ENCODE peak calls at places on chromosomes 2 and 18, in eight cellular contexts. A is stimulated activated CD4-positive, alpha-beta T cell treated with anti-CD3 and anti-CD28 coated beads, Interleukin-15, amount 100 ng/mL, for 24 hours; V is heart left ventricle; O is Ammon's horn; X is astrocyte of the spinal cord; Q is fibroblast of lung; E is hepatic stellate cell; G is SW480. S is an unnamed sample.

GRCh38 chr2:77228379-77228778 is 293.8 kb downstream of the LRRTM4 start:
- DNase-seq in A (no peak), V (no peak), O (no peak), X (peak), Q (peak), E (no peak), G (no peak), S (no peak)

GRCh38 chr2:172330060-172330671 is 97.2 kb upstream of the ITGA6 start:
- DNase-seq in A (no peak), V (no peak), O (no peak), X (no peak), Q (no peak), E (no peak), G (peak), S (no peak)

GRCh38 chr2:37378411-37378810 is 34.0 kb downstream of the QPCT start:
- DNase-seq in A (no peak), V (no peak), O (no peak), X (peak), Q (peak), E (peak), G (peak), S (peak)

GRCh38 chr2:54969940-54970338 is 80.3 kb downstream of the RTN4 start:
- DNase-seq in A (no peak), V (no peak), O (no peak), X (no peak), Q (no peak), E (no peak), G (no peak), S (no peak)

GRCh38 chr2:207630491-207630890 is 5.3 kb upstream of the METTL21A start:
- DNase-seq in A (no peak), V (no peak), O (no peak), X (no peak), Q (no peak), E (no peak), G (no peak), S (no peak)

GRCh38 chr2:176109226-176109954 is 2.3 kb downstream of the HOXD11 start:
- DNase-seq in A (no peak), V (no peak), O (no peak), X (no peak), Q (no peak), E (no peak), G (no peak), S (no peak)

GRCh38 chr2:158686166-158686792 is 108.8 kb upstream of the DAPL1 start:
- DNase-seq in A (no peak), V (peak), O (peak), X (no peak), Q (peak), E (no peak), G (no peak), S (no peak)

GRCh38 chr2:201467666-201468065 is 16.1 kb downstream of the STRADB start:
- DNase-seq in A (no peak), V (no peak), O (no peak), X (peak), Q (no peak), E (no peak), G (no peak), S (no peak)

GRCh38 chr2:230254152-230254881 is 28.8 kb downstream of the SP140 start:
- DNase-seq in A (peak), V (no peak), O (no peak), X (no peak), Q (no peak), E (no peak), G (peak), S (no peak)

GRCh38 chr2:122273785-122274419 is 518.5 kb downstream of the TSN start:
- DNase-seq in A (no peak), V (no peak), O (no peak), X (no peak), Q (peak), E (no peak), G (no peak), S (no peak)

GRCh38 chr2:197079832-197080555 is 153.5 kb upstream of the PGAP1 start:
- DNase-seq in A (no peak), V (peak), O (no peak), X (peak), Q (peak), E (no peak), G (no peak), S (no peak)

GRCh38 chr2:169928463-169928864 is 101.2 kb downstream of the UBR3 start:
- DNase-seq in A (no peak), V (no peak), O (peak), X (peak), Q (peak), E (no peak), G (peak), S (peak)

GRCh38 chr2:1916881-1917280 is 172.6 kb upstream of the PXDN start:
- DNase-seq in A (no peak), V (no peak), O (no peak), X (no peak), Q (no peak), E (no peak), G (no peak), S (no peak)

GRCh38 chr2:100767810-100768806 is 51.8 kb upstream of the NPAS2 start:
- DNase-seq in A (no peak), V (no peak), O (no peak), X (no peak), Q (no peak), E (no peak), G (no peak), S (no peak)

GRCh38 chr2:191626497-191627151 is 51.3 kb upstream of the NABP1 start:
- DNase-seq in A (no peak), V (no peak), O (peak), X (peak), Q (peak), E (no peak), G (no peak), S (no peak)

GRCh38 chr2:171287606-171288005 is 126.9 kb upstream of the TLK1 start:
- DNase-seq in A (no peak), V (no peak), O (no peak), X (no peak), Q (no peak), E (no peak), G (no peak), S (no peak)

GRCh38 chr18:55465313-55465712 is 122.7 kb downstream of the TCF4 start:
- DNase-seq in A (no peak), V (no peak), O (no peak), X (no peak), Q (no peak), E (no peak), G (no peak), S (no peak)

GRCh38 chr2:225173909-225174308 is 131.6 kb upstream of the DOCK10 start:
- DNase-seq in A (no peak), V (no peak), O (no peak), X (no peak), Q (no peak), E (no peak), G (no peak), S (no peak)

GRCh38 chr18:31581498-31582197 is 10.0 kb upstream of the TTR start:
- DNase-seq in A (no peak), V (no peak), O (no peak), X (peak), Q (peak), E (no peak), G (no peak), S (peak)

GRCh38 chr18:32711862-32712261 is 61.0 kb downstream of the KLHL14 start:
- DNase-seq in A (no peak), V (no peak), O (no peak), X (no peak), Q (no peak), E (no peak), G (no peak), S (no peak)

GRCh38 chr2:73260338-73260984 is 23.8 kb downstream of the FBXO41 start:
- DNase-seq in A (peak), V (peak), O (peak), X (peak), Q (peak), E (peak), G (peak), S (no peak)

GRCh38 chr2:207632575-207633492 is 7.6 kb upstream of the METTL21A start:
- DNase-seq in A (peak), V (no peak), O (no peak), X (no peak), Q (peak), E (peak), G (peak), S (no peak)

GRCh38 chr2:209960676-209961630 is 41.5 kb upstream of the RPE start:
- DNase-seq in A (peak), V (peak), O (peak), X (peak), Q (peak), E (peak), G (peak), S (peak)

GRCh38 chr2:6492573-6492972 is 373.1 kb downstream of the CMPK2 start:
- DNase-seq in A (no peak), V (no peak), O (no peak), X (peak), Q (peak), E (no peak), G (no peak), S (no peak)

GRCh38 chr2:20516646-20517341 is 69.9 kb downstream of the RHOB start:
- DNase-seq in A (no peak), V (no peak), O (peak), X (peak), Q (peak), E (no peak), G (peak), S (no peak)

GRCh38 chr2:27400348-27401135 is 8.8 kb downstream of the PPM1G start:
- DNase-seq in A (no peak), V (no peak), O (no peak), X (peak), Q (no peak), E (no peak), G (no peak), S (no peak)

GRCh38 chr18:31723639-31723997 is 37.1 kb downstream of the SLC25A52 start:
- DNase-seq in A (no peak), V (no peak), O (no peak), X (no peak), Q (peak), E (no peak), G (no peak), S (no peak)